ENCODE peak calls at places on chromosome 9, in nine cellular contexts. Y, P, D, T, L, B, I, A and U are unnamed samples.

GRCh38 chr9:118643118-118643517 is 726.1 kb downstream of the BRINP1 start:
- ATAC-seq in D (peak; percentile 97), L (no peak), I (peak; percentile 97), Y (no peak), B (no peak), A (no peak), T (no peak), P (no peak), U (no peak)

GRCh38 chr9:137445930-137446431 is 4.8 kb upstream of the ENTPD8 start:
- ATAC-seq in I (no peak), B (peak; percentile 2), D (no peak), P (peak; percentile 55), T (no peak), L (no peak), A (no peak), Y (peak; percentile 1), U (no peak)

GRCh38 chr9:74282526-74283253 is 214.4 kb upstream of the RORB start:
- ATAC-seq in I (no peak), L (no peak), A (no peak), D (no peak), T (no peak), B (no peak), Y (no peak), P (no peak), U (no peak)

GRCh38 chr9:112168197-112168596 is 6.9 kb downstream of the SUSD1 start:
- ATAC-seq in B (no peak), T (no peak), L (no peak), P (no peak), A (no peak), I (no peak), D (no peak), Y (no peak), U (no peak)

GRCh38 chr9:125485471-125485870 is 221.5 kb downstream of the MAPKAP1 start:
- ATAC-seq in Y (peak; percentile 51), B (peak; percentile 64), I (no peak), T (no peak), D (no peak), P (no peak), L (no peak), A (no peak), U (no peak)

GRCh38 chr9:37787059-37787458 is 2.2 kb upstream of the EXOSC3 start:
- ATAC-seq in D (no peak), Y (no peak), B (no peak), P (no peak), I (no peak), L (no peak), T (no peak), A (no peak), U (no peak)

GRCh38 chr9:130665431-130666392 is 1.3 kb downstream of the PRDM12 start:
- ATAC-seq in P (no peak), T (no peak), I (no peak), Y (no peak), A (no peak), B (no peak), D (no peak), L (no peak), U (no peak)

GRCh38 chr9:131872006-131872405 is 132.1 kb upstream of the RAPGEF1 start:
- ATAC-seq in Y (no peak), D (no peak), A (no peak), L (no peak), I (no peak), P (no peak), B (no peak), T (peak; percentile 62), U (no peak)

GRCh38 chr9:128587453-128587852 is 35.1 kb downstream of the SPTAN1 start:
- ATAC-seq in B (no peak), Y (no peak), L (peak; percentile 60), I (no peak), A (no peak), T (no peak), P (no peak), D (no peak), U (no peak)

GRCh38 chr9:20948703-20949102 is 82.7 kb downstream of the HACD4 start:
- ATAC-seq in B (no peak), D (no peak), T (no peak), A (no peak), L (no peak), Y (no peak), P (no peak), I (no peak), U (no peak)

GRCh38 chr9:95552814-95553546 is 36.2 kb upstream of the PTCH1 start:
- ATAC-seq in D (no peak), Y (no peak), B (peak; percentile 78), P (no peak), L (no peak), T (no peak), A (no peak), I (peak; percentile 69), U (peak; percentile 65)

GRCh38 chr9:7963026-7963425 is 163.4 kb upstream of the DMAC1 start:
- ATAC-seq in L (no peak), T (no peak), I (no peak), P (no peak), Y (no peak), A (no peak), B (peak; percentile 49), D (no peak), U (no peak)

GRCh38 chr9:11016081-11016480 is 403.3 kb upstream of the PTPRD start:
- ATAC-seq in B (no peak), D (no peak), L (no peak), P (no peak), A (no peak), T (no peak), I (no peak), Y (no peak), U (no peak)

GRCh38 chr9:123530244-123530643 is 174.2 kb downstream of the CRB2 start:
- ATAC-seq in Y (no peak), I (no peak), T (no peak), L (no peak), D (no peak), B (no peak), A (no peak), P (no peak), U (no peak)

DNA sequence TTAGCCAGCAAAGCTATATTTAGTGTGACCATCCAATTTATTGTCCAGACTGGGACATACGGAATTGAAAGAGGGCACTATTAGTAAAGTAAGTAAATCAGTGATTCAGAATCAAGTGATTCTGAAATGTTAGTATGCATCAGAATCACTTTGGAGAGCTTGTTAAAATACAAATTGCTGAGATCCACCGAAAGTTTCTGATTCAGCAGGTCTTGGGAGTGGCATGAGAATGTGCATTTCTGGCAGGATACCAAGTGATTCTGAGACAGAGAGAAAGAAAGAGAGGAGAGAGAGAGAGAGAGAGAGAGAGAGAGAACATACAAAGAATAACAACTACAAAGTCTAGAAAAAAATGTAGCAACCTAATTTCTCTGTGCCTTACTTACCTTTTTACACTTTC is 65.4 kb upstream of the ASTN2 start:
- ATAC-seq in T (no peak), A (no peak), Y (no peak), L (no peak), P (no peak), B (no peak), I (no peak), D (no peak), U (no peak)
- TF ChIP-seq POLR2A in T (no peak), A (no peak), Y (no peak), L (no peak), P (no peak), B (no peak), I (no peak), D (no peak), U (no peak)

GRCh38 chr9:116704470-116704869 is 17.4 kb downstream of the TRIM32 start:
- ATAC-seq in A (no peak), I (no peak), L (no peak), D (no peak), P (no peak), Y (no peak), T (no peak), B (no peak), U (no peak)
- H3K4me3 ChIP-seq in A (no peak overlapping the region), I (no peak overlapping the region), L (no peak overlapping the region), D (no peak overlapping the region), P (no peak overlapping the region), Y (no peak overlapping the region), T (no peak overlapping the region), B (no peak overlapping the region), U (no peak overlapping the region)

GRCh38 chr9:110258671-110259070 is 2.4 kb upstream of the TXN start:
- ATAC-seq in B (no peak), A (no peak), P (no peak), D (no peak), I (no peak), T (no peak), L (peak; percentile 25), Y (no peak), U (no peak)

GRCh38 chr9:110260911-110261310 is 4.6 kb upstream of the TXN start:
- ATAC-seq in T (no peak), A (no peak), B (no peak), I (no peak), P (no peak), D (no peak), L (no peak), Y (no peak), U (no peak)

GRCh38 chr9:110261631-110262030 is 5.3 kb upstream of the TXN start:
- ATAC-seq in T (no peak), Y (no peak), I (no peak), A (peak; percentile 4), L (no peak), D (no peak), P (no peak), B (no peak), U (no peak)

GRCh38 chr9:110257971-110258370 is 1.7 kb upstream of the TXN start:
- ATAC-seq in P (no peak), D (no peak), T (no peak), I (no peak), L (no peak), A (no peak), Y (no peak), B (no peak), U (no peak)

GRCh38 chr9:110259566-110259965 is 3.3 kb upstream of the TXN start:
- ATAC-seq in D (no peak), P (no peak), A (no peak), L (no peak), I (no peak), Y (no peak), B (no peak), T (no peak), U (no peak)
- TF ChIP-seq CTCF in D (no peak), P (no peak), A (no peak), L (no peak), I (no peak), Y (no peak), B (no peak), T (no peak), U (no peak)

DNA sequence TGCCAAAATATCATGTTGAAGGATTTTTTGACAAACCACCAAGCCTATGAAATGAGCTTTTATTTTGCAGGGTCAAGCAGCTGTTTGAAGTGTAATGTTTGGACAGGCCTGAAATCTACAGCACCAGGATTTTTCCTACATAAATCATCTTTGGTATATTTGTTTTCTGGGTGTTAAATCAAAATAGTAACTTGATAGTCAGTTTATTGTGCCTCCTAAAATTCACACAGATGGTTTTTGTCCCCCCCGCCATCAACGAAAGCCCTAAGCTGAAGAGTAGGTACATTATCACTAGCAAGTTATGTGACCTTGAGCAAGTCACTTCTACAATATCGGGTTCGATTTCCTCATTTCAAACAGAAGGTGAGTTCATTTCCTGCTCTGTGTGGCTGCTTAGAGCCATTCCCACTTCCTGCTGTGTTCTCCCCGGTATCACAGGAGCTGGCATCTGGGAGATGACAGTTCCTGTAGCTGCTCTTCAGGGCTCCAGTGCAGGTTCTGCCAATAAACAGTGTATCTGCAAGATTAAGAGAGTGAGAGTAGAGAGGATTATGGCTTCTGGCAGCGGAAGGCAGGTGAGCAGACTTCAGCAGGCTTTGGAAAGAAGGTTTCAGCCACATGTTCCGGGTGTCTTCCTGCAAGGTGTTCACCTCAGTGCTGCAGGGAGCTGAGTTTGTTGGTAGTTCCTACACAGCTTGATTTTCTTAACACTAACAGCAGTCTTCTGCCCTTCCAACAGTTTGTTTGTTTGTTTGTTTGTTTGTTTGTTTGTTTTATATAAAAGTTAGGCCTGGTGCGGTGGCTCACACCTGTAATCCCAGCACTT is 48.4 kb upstream of the GNE start:
- ATAC-seq in L (no peak), Y (peak; percentile 93), I (peak; percentile 85), A (no peak), D (peak; percentile 84), B (no peak), P (no peak), T (no peak), U (no peak)
- TF ChIP-seq POLR2A in L (no peak), Y (peak; percentile 36), I (no peak), A (no peak), D (no peak), B (no peak), P (no peak), T (no peak), U (no peak)